ENCODE peak calls at places on chromosome X, in six cellular contexts. One of them, this sample, is unnamed.

GRCh38 chrX:103356897-103357296 is 591 bp downstream of the TCEAL9 start:
- DNase-seq in breast epithelium: no peak
- DNase-seq in cardiac fibroblast: no peak
- DNase-seq in HCT116: no peak
- DNase-seq in neural crest cell: no peak
- DNase-seq in AG09319: no peak
- DNase-seq in this sample: no peak

GRCh38 chrX:97060019-97060418 is 176.3 kb downstream of the RPA4 start:
- DNase-seq in cardiac fibroblast: no peak
- DNase-seq in breast epithelium: no peak
- DNase-seq in AG09319: no peak
- DNase-seq in neural crest cell: no peak
- DNase-seq in HCT116: no peak
- DNase-seq in this sample: no peak

GRCh38 chrX:27008486-27008885 is 454.7 kb downstream of the PPP4R3C start:
- DNase-seq in cardiac fibroblast: no peak
- DNase-seq in breast epithelium: no peak
- DNase-seq in AG09319: no peak
- DNase-seq in neural crest cell: no peak
- DNase-seq in HCT116: no peak
- DNase-seq in this sample: no peak

GRCh38 chrX:48938721-48939416 is 18.5 kb downstream of the OTUD5 start:
- DNase-seq in AG09319: no peak
- DNase-seq in HCT116: no peak
- DNase-seq in cardiac fibroblast: no peak
- DNase-seq in neural crest cell: no peak
- DNase-seq in breast epithelium: no peak
- DNase-seq in this sample: peak

GRCh38 chrX:129523076-129524055 is at the start of gene SMARCA1:
- DNase-seq in cardiac fibroblast: peak
- DNase-seq in breast epithelium: no peak
- DNase-seq in neural crest cell: peak
- DNase-seq in AG09319: peak
- DNase-seq in HCT116: peak
- DNase-seq in this sample: peak

GRCh38 chrX:136725446-136726104 is 55.2 kb downstream of the ARHGEF6 start:
- DNase-seq in neural crest cell: no peak
- DNase-seq in HCT116: no peak
- DNase-seq in cardiac fibroblast: peak
- DNase-seq in breast epithelium: peak
- DNase-seq in AG09319: no peak
- DNase-seq in this sample: no peak

GRCh38 chrX:13688772-13689518 is at the start of gene RAB9A:
- DNase-seq in cardiac fibroblast: peak
- DNase-seq in HCT116: peak
- DNase-seq in breast epithelium: peak
- DNase-seq in AG09319: peak
- DNase-seq in neural crest cell: peak
- DNase-seq in this sample: peak

GRCh38 chrX:13667940-13668339 is 15.0 kb downstream of the TCEANC start:
- DNase-seq in HCT116: no peak
- DNase-seq in neural crest cell: no peak
- DNase-seq in AG09319: no peak
- DNase-seq in breast epithelium: no peak
- DNase-seq in cardiac fibroblast: no peak
- DNase-seq in this sample: no peak

GRCh38 chrX:137290011-137290410 is 256.2 kb upstream of the GPR101 start:
- DNase-seq in cardiac fibroblast: no peak
- DNase-seq in AG09319: no peak
- DNase-seq in neural crest cell: no peak
- DNase-seq in HCT116: no peak
- DNase-seq in breast epithelium: no peak
- DNase-seq in this sample: no peak

GRCh38 chrX:134604701-134605271 is 53.5 kb downstream of the PLAC1 start:
- DNase-seq in AG09319: no peak
- DNase-seq in cardiac fibroblast: peak
- DNase-seq in breast epithelium: no peak
- DNase-seq in neural crest cell: no peak
- DNase-seq in HCT116: peak
- DNase-seq in this sample: no peak

GRCh38 chrX:133254666-133255065 is 36.5 kb upstream of the TFDP3 start:
- DNase-seq in AG09319: no peak
- DNase-seq in neural crest cell: no peak
- DNase-seq in HCT116: no peak
- DNase-seq in breast epithelium: no peak
- DNase-seq in cardiac fibroblast: no peak
- DNase-seq in this sample: no peak

GRCh38 chrX:26387906-26388305 is 171.9 kb downstream of the MAGEB5 start:
- DNase-seq in breast epithelium: no peak
- DNase-seq in AG09319: no peak
- DNase-seq in neural crest cell: no peak
- DNase-seq in cardiac fibroblast: no peak
- DNase-seq in HCT116: no peak
- DNase-seq in this sample: no peak

GRCh38 chrX:6024204-6024603 is 204.5 kb downstream of the NLGN4X start:
- DNase-seq in cardiac fibroblast: no peak
- DNase-seq in HCT116: no peak
- DNase-seq in AG09319: no peak
- DNase-seq in neural crest cell: no peak
- DNase-seq in breast epithelium: no peak
- DNase-seq in this sample: no peak

GRCh38 chrX:133402042-133402453 is 13.2 kb downstream of the GPC4 start:
- DNase-seq in breast epithelium: no peak
- DNase-seq in cardiac fibroblast: peak
- DNase-seq in HCT116: no peak
- DNase-seq in AG09319: no peak
- DNase-seq in neural crest cell: no peak
- DNase-seq in this sample: no peak

GRCh38 chrX:151970661-151971060 is 3.8 kb downstream of the GABRE start:
- DNase-seq in breast epithelium: peak
- DNase-seq in neural crest cell: no peak
- DNase-seq in cardiac fibroblast: peak
- DNase-seq in HCT116: no peak
- DNase-seq in AG09319: peak
- DNase-seq in this sample: no peak

GRCh38 chrX:124035657-124036056 is 74.2 kb downstream of the STAG2 start:
- DNase-seq in AG09319: no peak
- DNase-seq in neural crest cell: no peak
- DNase-seq in cardiac fibroblast: no peak
- DNase-seq in breast epithelium: no peak
- DNase-seq in HCT116: no peak
- DNase-seq in this sample: no peak

GRCh38 chrX:108268434-108269080 is 169.7 kb downstream of the COL4A6 start:
- DNase-seq in breast epithelium: no peak
- DNase-seq in AG09319: no peak
- DNase-seq in cardiac fibroblast: no peak
- DNase-seq in neural crest cell: no peak
- DNase-seq in HCT116: no peak
- DNase-seq in this sample: no peak

GRCh38 chrX:136764206-136764605 is 16.5 kb downstream of the ARHGEF6 start:
- DNase-seq in breast epithelium: no peak
- DNase-seq in HCT116: no peak
- DNase-seq in cardiac fibroblast: no peak
- DNase-seq in neural crest cell: no peak
- DNase-seq in AG09319: no peak
- DNase-seq in this sample: no peak

GRCh38 chrX:39903937-39904336 is 193.8 kb downstream of the BCOR start:
- DNase-seq in cardiac fibroblast: peak
- DNase-seq in AG09319: no peak
- DNase-seq in HCT116: no peak
- DNase-seq in breast epithelium: no peak
- DNase-seq in neural crest cell: no peak
- DNase-seq in this sample: no peak

GRCh38 chrX:86103061-86103460 is 45.2 kb upstream of the DACH2 start:
- DNase-seq in cardiac fibroblast: no peak
- DNase-seq in neural crest cell: no peak
- DNase-seq in HCT116: no peak
- DNase-seq in breast epithelium: no peak
- DNase-seq in AG09319: no peak
- DNase-seq in this sample: no peak

GRCh38 chrX:41412261-41413167 is 34.6 kb upstream of the NYX start:
- DNase-seq in breast epithelium: no peak
- DNase-seq in cardiac fibroblast: no peak
- DNase-seq in HCT116: no peak
- DNase-seq in neural crest cell: no peak
- DNase-seq in AG09319: no peak
- DNase-seq in this sample: no peak

GRCh38 chrX:72306085-72306801 is 529 bp upstream of the CITED1 start:
- DNase-seq in cardiac fibroblast: no peak
- DNase-seq in AG09319: no peak
- DNase-seq in breast epithelium: no peak
- DNase-seq in neural crest cell: no peak
- DNase-seq in HCT116: no peak
- DNase-seq in this sample: peak

GRCh38 chrX:1323315-1323714 is 13.3 kb upstream of the IL3RA start:
- DNase-seq in AG09319: no peak
- DNase-seq in cardiac fibroblast: peak
- DNase-seq in breast epithelium: no peak
- DNase-seq in HCT116: peak
- DNase-seq in neural crest cell: peak
- DNase-seq in this sample: peak

GRCh38 chrX:150365051-150365952 is 2.2 kb downstream of the MAMLD1 start:
- DNase-seq in neural crest cell: peak
- DNase-seq in breast epithelium: peak
- DNase-seq in cardiac fibroblast: peak
- DNase-seq in HCT116: peak
- DNase-seq in AG09319: no peak
- DNase-seq in this sample: peak

GRCh38 chrX:12779534-12779933 is 11.7 kb upstream of the PRPS2 start:
- DNase-seq in neural crest cell: no peak
- DNase-seq in breast epithelium: no peak
- DNase-seq in AG09319: no peak
- DNase-seq in cardiac fibroblast: peak
- DNase-seq in HCT116: no peak
- DNase-seq in this sample: no peak

GRCh38 chrX:155867821-155868220 is 13.3 kb upstream of the VAMP7 start:
- DNase-seq in breast epithelium: no peak
- DNase-seq in AG09319: no peak
- DNase-seq in neural crest cell: no peak
- DNase-seq in cardiac fibroblast: no peak
- DNase-seq in HCT116: no peak
- DNase-seq in this sample: no peak

GRCh38 chrX:155865193-155865592 is 16.0 kb upstream of the VAMP7 start:
- DNase-seq in HCT116: no peak
- DNase-seq in neural crest cell: no peak
- DNase-seq in cardiac fibroblast: no peak
- DNase-seq in breast epithelium: no peak
- DNase-seq in AG09319: no peak
- DNase-seq in this sample: no peak

DNA sequence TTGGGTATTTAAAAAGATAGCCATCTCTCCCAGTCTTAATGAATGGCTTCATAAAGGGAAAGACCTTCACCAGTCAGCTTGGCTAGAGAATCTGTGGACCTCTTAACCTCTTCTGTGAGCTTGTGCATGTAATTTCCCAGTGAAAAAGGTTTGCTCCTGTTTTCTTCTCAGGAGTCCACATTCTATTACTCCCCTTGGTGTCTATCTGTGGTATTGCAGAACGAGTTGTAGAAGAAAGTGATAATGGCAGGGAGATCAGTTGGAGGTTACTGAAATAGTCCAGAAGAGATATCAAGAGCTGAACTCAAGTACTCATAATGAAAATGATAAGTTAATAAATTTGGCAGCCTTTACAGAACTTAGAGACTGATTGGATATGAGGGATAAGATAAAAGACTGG is 16.5 kb upstream of the VAMP7 start:
- DNase-seq in breast epithelium: no peak
- DNase-seq in neural crest cell: no peak
- DNase-seq in AG09319: no peak
- DNase-seq in HCT116: no peak
- DNase-seq in cardiac fibroblast: peak
- DNase-seq in this sample: no peak
- TF ChIP-seq CTCF in breast epithelium: no peak
- TF ChIP-seq CTCF in neural crest cell: peak
- TF ChIP-seq CTCF in AG09319: no peak
- TF ChIP-seq CTCF in HCT116: no peak
- TF ChIP-seq CTCF in cardiac fibroblast: peak
- TF ChIP-seq CTCF in this sample: no peak

GRCh38 chrX:19089555-19090040 is 32.7 kb downstream of the ADGRG2 start:
- DNase-seq in AG09319: no peak
- DNase-seq in neural crest cell: no peak
- DNase-seq in HCT116: no peak
- DNase-seq in breast epithelium: no peak
- DNase-seq in cardiac fibroblast: no peak
- DNase-seq in this sample: no peak
- TF ChIP-seq CTCF in AG09319: no peak
- TF ChIP-seq CTCF in neural crest cell: no peak
- TF ChIP-seq CTCF in HCT116: no peak
- TF ChIP-seq CTCF in breast epithelium: no peak
- TF ChIP-seq CTCF in cardiac fibroblast: no peak
- TF ChIP-seq CTCF in this sample: no peak

GRCh38 chrX:154444001-154444754 is at the start of gene FAM50A:
- DNase-seq in neural crest cell: peak
- DNase-seq in HCT116: no peak
- DNase-seq in cardiac fibroblast: peak
- DNase-seq in breast epithelium: peak
- DNase-seq in AG09319: no peak
- DNase-seq in this sample: peak
- TF ChIP-seq CTCF in neural crest cell: no peak
- TF ChIP-seq CTCF in HCT116: no peak
- TF ChIP-seq CTCF in cardiac fibroblast: no peak
- TF ChIP-seq CTCF in breast epithelium: no peak
- TF ChIP-seq CTCF in AG09319: no peak
- TF ChIP-seq CTCF in this sample: no peak

DNA sequence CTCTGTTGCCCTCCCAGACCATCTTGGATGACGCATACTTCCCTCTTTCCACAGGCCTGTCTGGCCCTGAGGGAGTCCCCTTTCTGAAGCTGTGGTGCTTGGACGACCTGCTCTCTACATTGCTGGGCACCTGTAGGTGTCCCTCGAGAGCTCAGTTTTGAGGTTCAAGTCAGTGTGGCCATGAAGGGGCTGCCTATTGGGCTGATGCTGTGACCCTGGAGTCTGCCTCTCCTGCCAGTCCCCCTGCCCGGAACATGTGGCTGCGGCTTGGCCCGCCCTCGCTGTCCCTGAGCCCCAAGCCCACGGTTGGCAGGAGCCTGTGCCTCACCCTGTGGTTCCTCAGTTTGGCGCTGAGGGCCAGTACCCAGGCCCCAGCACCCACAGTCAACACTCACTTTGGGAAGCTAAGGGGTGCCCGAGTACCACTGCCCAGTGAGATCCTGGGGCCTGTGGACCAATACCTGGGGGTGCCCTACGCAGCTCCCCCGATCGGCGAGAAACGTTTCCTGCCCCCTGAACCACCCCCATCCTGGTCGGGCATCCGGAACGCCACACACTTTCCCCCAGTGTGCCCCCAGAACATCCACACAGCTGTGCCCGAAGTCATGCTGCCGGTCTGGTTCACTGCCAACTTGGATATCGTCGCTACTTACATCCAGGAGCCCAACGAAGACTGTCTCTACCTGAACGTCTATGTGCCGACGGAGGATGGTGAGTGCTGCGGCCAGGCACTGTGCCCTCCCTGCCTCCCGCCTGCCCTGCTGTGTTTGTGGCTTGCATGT is 3.0 kb downstream of the NLGN3 start:
- DNase-seq in breast epithelium: no peak
- DNase-seq in cardiac fibroblast: no peak
- DNase-seq in neural crest cell: no peak
- DNase-seq in HCT116: no peak
- DNase-seq in AG09319: no peak
- DNase-seq in this sample: peak
- TF ChIP-seq CTCF in breast epithelium: no peak
- TF ChIP-seq CTCF in cardiac fibroblast: no peak
- TF ChIP-seq CTCF in neural crest cell: no peak
- TF ChIP-seq CTCF in HCT116: no peak
- TF ChIP-seq CTCF in AG09319: no peak
- TF ChIP-seq CTCF in this sample: no peak